ENCODE peak calls at places on chromosomes 4 and X, in seven cellular contexts. P, X, M, Q, V, U and Y are unnamed samples.

GRCh38 chrX:20116575-20117240 is at the start of gene MAP7D2:
- DNase-seq in P (peak), X (no peak), M (peak), Q (no peak), V (no peak), U (no peak), Y (no peak)

GRCh38 chrX:13283512-13283911 is 36.3 kb downstream of the ATXN3L start:
- DNase-seq in P (no peak), X (no peak), M (peak), Q (peak), V (peak), U (no peak), Y (no peak)

GRCh38 chrX:40101430-40101802 is 3.7 kb upstream of the BCOR start:
- DNase-seq in P (no peak), X (no peak), M (no peak), Q (no peak), V (no peak), U (no peak), Y (no peak)

GRCh38 chr4:168920438-168921081 is 89.5 kb downstream of the CBR4 start:
- DNase-seq in P (no peak), X (no peak), M (no peak), Q (no peak), V (no peak), U (no peak), Y (no peak)

GRCh38 chrX:143363419-143363818 is 153.9 kb downstream of the SPANXN3 start:
- DNase-seq in P (no peak), X (no peak), M (peak), Q (no peak), V (no peak), U (no peak), Y (no peak)

GRCh38 chr4:19005211-19005610 is 983.7 kb upstream of the LCORL start:
- DNase-seq in P (no peak), X (no peak), M (no peak), Q (no peak), V (no peak), U (no peak), Y (no peak)

GRCh38 chr4:153506972-153507678 is 41.0 kb downstream of the TMEM131L start:
- DNase-seq in P (no peak), X (no peak), M (no peak), Q (no peak), V (no peak), U (no peak), Y (no peak)

GRCh38 chr4:141900841-141901240 is 264.5 kb downstream of the IL15 start:
- DNase-seq in P (no peak), X (no peak), M (no peak), Q (no peak), V (peak), U (no peak), Y (no peak)

GRCh38 chr4:151174784-151175183 is 75.4 kb downstream of the RPS3A start:
- DNase-seq in P (no peak), X (no peak), M (no peak), Q (no peak), V (no peak), U (no peak), Y (no peak)

GRCh38 chr4:23934915-23935314 is 45.1 kb upstream of the PPARGC1A start:
- DNase-seq in P (no peak), X (peak), M (no peak), Q (peak), V (no peak), U (no peak), Y (no peak)

GRCh38 chr4:24434193-24434728 is 150.1 kb downstream of the DHX15 start:
- DNase-seq in P (no peak), X (no peak), M (no peak), Q (no peak), V (no peak), U (no peak), Y (no peak)

GRCh38 chrX:46317158-46317557 is 228.1 kb downstream of the ZNF674 start:
- DNase-seq in P (no peak), X (no peak), M (no peak), Q (no peak), V (no peak), U (no peak), Y (no peak)

GRCh38 chrX:111719426-111720210 is 38.6 kb downstream of the ALG13 start:
- DNase-seq in P (no peak), X (no peak), M (no peak), Q (peak), V (peak), U (no peak), Y (no peak)

GRCh38 chrX:37348237-37349130 is 680 bp upstream of the PRRG1 start:
- DNase-seq in P (no peak), X (no peak), M (no peak), Q (no peak), V (no peak), U (no peak), Y (no peak)

GRCh38 chr4:158121203-158121586 is 51.6 kb downstream of the GASK1B start:
- DNase-seq in P (no peak), X (no peak), M (no peak), Q (peak), V (no peak), U (no peak), Y (no peak)

GRCh38 chr4:188201851-188202250 is 62.6 kb downstream of the TRIML1 start:
- DNase-seq in P (no peak), X (no peak), M (no peak), Q (no peak), V (no peak), U (no peak), Y (no peak)

GRCh38 chrX:39726810-39727209 is 370.9 kb downstream of the BCOR start:
- DNase-seq in P (no peak), X (no peak), M (no peak), Q (peak), V (no peak), U (no peak), Y (no peak)

GRCh38 chrX:10235851-10236250 is 79.1 kb downstream of the CLCN4 start:
- DNase-seq in P (no peak), X (no peak), M (no peak), Q (peak), V (no peak), U (no peak), Y (no peak)

GRCh38 chr4:181536753-181537434 is 706.3 kb upstream of the TENM3 start:
- DNase-seq in P (no peak), X (no peak), M (no peak), Q (no peak), V (no peak), U (no peak), Y (no peak)

GRCh38 chr4:158182736-158183135 is 9.9 kb upstream of the GASK1B start:
- DNase-seq in P (no peak), X (no peak), M (no peak), Q (no peak), V (no peak), U (no peak), Y (no peak)

GRCh38 chr4:8320386-8320750 is 50.8 kb downstream of the HTRA3 start:
- DNase-seq in P (no peak), X (no peak), M (no peak), Q (no peak), V (no peak), U (peak), Y (no peak)

GRCh38 chrX:71953391-71953790 is 42.7 kb downstream of the NHSL2 start:
- DNase-seq in P (no peak), X (no peak), M (no peak), Q (no peak), V (no peak), U (no peak), Y (no peak)

GRCh38 chr4:149441338-149441737 is 374.3 kb downstream of the IQCM start:
- DNase-seq in P (no peak), X (no peak), M (no peak), Q (peak), V (peak), U (no peak), Y (no peak)

GRCh38 chr4:77795339-77795738 is 23.8 kb downstream of the CNOT6L start:
- DNase-seq in P (no peak), X (no peak), M (no peak), Q (no peak), V (no peak), U (no peak), Y (no peak)

GRCh38 chr4:40427138-40427537 is 92.0 kb downstream of the CHRNA9 start:
- DNase-seq in P (no peak), X (no peak), M (no peak), Q (no peak), V (no peak), U (no peak), Y (no peak)

GRCh38 chr4:1487106-1487505 is 80.9 kb upstream of the NKX1-1 start:
- DNase-seq in P (no peak), X (no peak), M (no peak), Q (no peak), V (no peak), U (no peak), Y (no peak)

GRCh38 chrX:39975094-39975865 is 122.5 kb downstream of the BCOR start:
- DNase-seq in P (no peak), X (peak), M (no peak), Q (no peak), V (no peak), U (no peak), Y (no peak)

GRCh38 chrX:130055899-130056298 is 54.4 kb downstream of the ELF4 start:
- DNase-seq in P (no peak), X (no peak), M (no peak), Q (no peak), V (no peak), U (no peak), Y (no peak)

GRCh38 chrX:130058667-130059066 is 51.6 kb downstream of the ELF4 start:
- DNase-seq in P (no peak), X (no peak), M (no peak), Q (no peak), V (no peak), U (no peak), Y (no peak)

GRCh38 chrX:130057209-130057608 is 53.1 kb downstream of the ELF4 start:
- DNase-seq in P (no peak), X (no peak), M (no peak), Q (no peak), V (no peak), U (no peak), Y (no peak)

GRCh38 chrX:130055103-130055502 is 55.2 kb downstream of the ELF4 start:
- DNase-seq in P (no peak), X (no peak), M (no peak), Q (peak), V (no peak), U (no peak), Y (no peak)

GRCh38 chrX:130060122-130061069 is 49.9 kb downstream of the ELF4 start:
- DNase-seq in P (peak), X (peak), M (peak), Q (peak), V (peak), U (peak), Y (peak)
- TF ChIP-seq CTCF in P (peak), X (peak), M (peak), Q (peak), V (peak), U (peak), Y (peak)

GRCh38 chr4:26717332-26717731 is 133.4 kb downstream of the TBC1D19 start:
- DNase-seq in P (no peak), X (no peak), M (no peak), Q (peak), V (no peak), U (no peak), Y (no peak)
- TF ChIP-seq CTCF in P (no peak), X (no peak), M (no peak), Q (no peak), V (no peak), U (no peak), Y (no peak)

DNA sequence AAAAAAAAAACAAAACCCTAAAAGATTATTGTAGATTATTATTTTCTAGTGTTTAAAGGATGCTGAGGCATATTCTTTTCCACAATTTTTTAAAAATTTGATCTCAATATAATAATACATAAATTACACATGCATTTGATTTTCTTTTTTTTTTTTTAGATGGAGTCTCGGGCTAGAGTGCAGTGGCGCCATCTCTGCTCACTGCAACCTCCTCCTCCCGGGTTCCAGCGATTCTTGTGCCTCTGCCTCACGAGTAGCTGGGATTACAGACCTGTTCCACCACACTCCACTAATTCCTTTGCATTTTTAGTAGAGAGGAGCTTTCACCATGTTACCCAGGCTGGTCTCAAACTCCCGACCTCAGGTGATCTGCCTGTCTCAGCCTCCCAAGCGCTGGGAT is 83.5 kb upstream of the TSPAN5 start:
- DNase-seq in P (no peak), X (no peak), M (no peak), Q (no peak), V (no peak), U (no peak), Y (no peak)
- TF ChIP-seq CTCF in P (no peak), X (no peak), M (no peak), Q (no peak), V (no peak), U (no peak), Y (no peak)

GRCh38 chrX:64894454-64895038 is 81.7 kb downstream of the ZC4H2 start:
- DNase-seq in P (no peak), X (no peak), M (peak), Q (no peak), V (peak), U (no peak), Y (no peak)
- TF ChIP-seq CTCF in P (no peak), X (peak), M (peak), Q (peak), V (peak), U (peak), Y (no peak)

GRCh38 chr4:164753873-164754488 is at the start of gene SMIM31:
- DNase-seq in P (no peak), X (no peak), M (no peak), Q (no peak), V (no peak), U (no peak), Y (no peak)

DNA sequence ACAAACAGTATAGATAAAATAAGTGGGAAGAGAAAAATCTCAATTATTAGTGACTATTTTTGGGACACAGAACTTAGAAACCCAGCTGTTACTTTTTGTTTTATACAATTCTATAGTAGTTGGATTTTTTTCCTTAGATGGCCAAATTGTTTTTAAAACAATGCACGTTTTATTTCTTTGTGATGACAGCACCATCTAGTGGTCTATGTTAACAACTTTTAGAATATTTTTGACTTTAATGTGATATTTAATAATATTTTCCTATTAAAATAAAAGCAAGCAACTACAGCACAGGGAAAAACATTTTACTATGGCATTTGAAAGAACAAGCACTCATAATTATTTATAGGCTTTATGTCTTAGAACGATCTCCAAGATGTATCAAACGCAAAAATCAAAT is 5.6 kb upstream of the SMIM31 start:
- DNase-seq in P (no peak), X (no peak), M (peak), Q (peak), V (peak), U (no peak), Y (no peak)
- TF ChIP-seq CTCF in P (peak), X (no peak), M (peak), Q (peak), V (peak), U (peak), Y (peak)

DNA sequence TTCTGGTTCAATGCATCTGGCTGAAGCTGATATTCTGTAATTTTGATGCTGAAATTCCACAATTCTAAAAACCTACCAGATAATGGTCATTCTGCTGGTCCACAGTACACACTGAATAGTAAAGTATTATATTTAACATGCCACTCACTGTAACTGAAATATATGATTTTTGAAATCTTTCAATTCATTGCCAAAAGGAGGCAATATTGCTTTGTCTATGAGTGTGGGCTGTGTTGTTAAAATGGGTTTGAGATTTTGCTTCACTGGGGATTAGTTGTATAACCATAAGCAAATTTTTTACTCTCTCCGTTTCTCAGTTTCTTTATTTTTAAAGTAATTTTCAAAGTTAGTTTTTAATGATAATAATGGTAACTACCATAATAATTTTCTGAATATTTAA is 1404.1 kb upstream of the IGFBP7 start:
- DNase-seq in P (no peak), X (no peak), M (no peak), Q (no peak), V (no peak), U (no peak), Y (no peak)
- TF ChIP-seq CTCF in P (no peak), X (no peak), M (peak), Q (no peak), V (no peak), U (no peak), Y (no peak)

DNA sequence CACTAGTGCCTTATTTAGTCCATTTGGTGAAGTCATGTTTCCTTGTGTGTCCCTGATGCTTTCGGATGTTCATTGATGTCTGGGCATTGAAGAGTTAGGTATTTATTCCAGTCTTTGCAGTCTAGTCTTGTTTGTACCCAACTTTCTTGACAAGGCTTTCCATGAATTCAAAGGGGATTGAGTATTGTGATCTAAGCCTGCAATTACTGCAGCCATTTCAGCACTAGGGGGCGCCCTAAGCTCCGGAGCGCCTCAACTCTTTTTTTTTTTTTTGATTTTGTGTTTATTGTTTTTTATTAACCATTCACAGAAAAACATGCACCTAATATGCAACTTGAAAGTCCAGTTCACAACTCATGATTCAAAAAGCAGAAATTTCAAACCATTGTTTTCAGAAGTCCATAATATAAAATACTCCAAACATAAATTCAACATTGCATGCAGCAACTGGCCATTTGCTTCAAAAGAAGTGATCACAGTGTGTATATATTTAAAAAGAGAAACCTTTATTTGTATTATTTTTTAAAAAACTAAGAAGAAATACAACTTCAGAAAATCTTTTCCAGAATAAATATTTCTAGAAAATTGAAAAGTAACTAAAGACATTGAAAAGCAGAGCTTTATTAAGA is 59.2 kb downstream of the PTPN13 start:
- DNase-seq in P (no peak), X (no peak), M (no peak), Q (no peak), V (no peak), U (no peak), Y (no peak)
- TF ChIP-seq CTCF in P (peak), X (no peak), M (peak), Q (peak), V (peak), U (peak), Y (no peak)

GRCh38 chr4:38138363-38138762 is 178.2 kb downstream of the PTTG2 start:
- DNase-seq in P (no peak), X (no peak), M (no peak), Q (no peak), V (no peak), U (no peak), Y (no peak)
- TF ChIP-seq CTCF in P (no peak), X (no peak), M (no peak), Q (no peak), V (no peak), U (no peak), Y (no peak)

DNA sequence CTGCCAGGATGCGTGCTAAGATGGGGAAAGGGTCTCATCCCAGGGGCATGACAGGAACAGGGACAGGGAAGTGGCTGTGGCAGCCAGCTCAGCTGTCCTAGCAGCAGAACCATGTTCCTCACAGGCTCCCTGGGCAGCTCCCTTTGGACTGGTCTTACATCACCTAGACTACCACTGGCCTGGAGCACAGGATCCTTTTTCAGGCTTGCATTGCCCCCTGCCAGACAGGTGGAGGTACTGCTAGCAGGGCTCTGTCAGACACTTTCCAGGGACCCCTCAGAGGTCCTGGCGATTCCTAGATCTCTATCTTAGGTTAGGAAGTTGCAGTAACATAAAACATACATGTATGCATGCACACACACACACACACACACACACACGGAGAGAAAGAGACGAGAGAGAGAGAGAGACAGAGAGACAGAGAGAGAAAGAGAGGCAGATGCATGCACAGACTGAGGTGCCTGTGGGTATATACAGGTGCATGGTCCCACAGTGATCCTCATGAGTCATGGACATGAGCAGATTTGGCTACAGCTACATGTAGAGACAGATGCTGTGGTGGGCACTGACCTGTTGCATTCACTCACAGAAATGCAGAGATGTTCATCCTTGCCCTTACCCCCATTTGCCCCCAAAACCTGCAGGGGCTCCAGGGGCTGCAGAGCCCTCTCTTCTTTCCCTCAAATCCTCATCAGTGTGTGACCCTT is 63.6 kb downstream of the STARD8 start:
- DNase-seq in P (peak), X (no peak), M (peak), Q (peak), V (no peak), U (no peak), Y (peak)
- TF ChIP-seq CTCF in P (peak), X (peak), M (peak), Q (peak), V (peak), U (peak), Y (peak)

DNA sequence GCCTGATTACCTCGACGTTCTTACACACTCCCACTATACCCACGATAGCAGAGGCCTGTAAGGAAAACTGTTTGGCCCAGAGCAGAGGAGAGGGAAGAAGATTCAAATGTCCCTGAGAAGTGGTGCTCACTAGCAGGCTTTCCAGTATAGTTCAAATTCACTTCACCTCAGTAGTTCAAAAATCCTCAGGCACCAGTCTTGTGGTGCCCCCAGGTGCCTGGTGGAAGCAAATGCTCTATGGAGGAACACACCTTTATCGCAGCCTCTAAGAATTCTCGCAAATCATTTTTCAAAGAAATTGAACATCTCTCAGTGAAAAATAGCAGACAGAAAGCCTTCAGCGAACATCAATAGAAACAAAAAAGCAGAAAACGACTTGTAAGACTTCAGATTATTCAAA is 12.2 kb upstream of the MTMR1 start:
- DNase-seq in P (no peak), X (no peak), M (peak), Q (peak), V (no peak), U (no peak), Y (no peak)
- TF ChIP-seq CTCF in P (peak), X (no peak), M (peak), Q (peak), V (peak), U (peak), Y (no peak)